ENCODE peak calls at places on chromosomes 3 and 15, in four cellular contexts. One of them, this sample, is unnamed.

GRCh38 chr15:77839970-77840609 is 207.4 kb upstream of the LINGO1 start:
- DNase-seq in endothelial cell: no peak
- DNase-seq in IMR-90: no peak
- DNase-seq in psoas muscle: no peak
- DNase-seq in this sample: no peak

GRCh38 chr15:45165536-45165935 is 22.2 kb downstream of the SHF start:
- DNase-seq in endothelial cell: no peak
- DNase-seq in IMR-90: no peak
- DNase-seq in psoas muscle: no peak
- DNase-seq in this sample: no peak

GRCh38 chr3:157920804-157921203 is 185.4 kb downstream of the SHOX2 start:
- DNase-seq in endothelial cell: no peak
- DNase-seq in IMR-90: no peak
- DNase-seq in psoas muscle: no peak
- DNase-seq in this sample: no peak

GRCh38 chr3:50154840-50155490 is at the start of gene SEMA3F:
- DNase-seq in endothelial cell: peak; percentile 68
- DNase-seq in IMR-90: peak; percentile 56
- DNase-seq in psoas muscle: peak; percentile 72
- DNase-seq in this sample: peak; percentile 45

GRCh38 chr3:112086857-112087524 is 802 bp downstream of the C3orf52 start:
- DNase-seq in endothelial cell: no peak
- DNase-seq in IMR-90: peak; percentile 57
- DNase-seq in psoas muscle: no peak
- DNase-seq in this sample: peak; percentile 73

GRCh38 chr3:150248116-150248864 is 159.8 kb upstream of the TSC22D2 start:
- DNase-seq in endothelial cell: no peak
- DNase-seq in IMR-90: peak; percentile 94
- DNase-seq in psoas muscle: no peak
- DNase-seq in this sample: peak; percentile 68

GRCh38 chr3:55969634-55970033 is 482.5 kb upstream of the WNT5A start:
- DNase-seq in endothelial cell: no peak
- DNase-seq in IMR-90: no peak
- DNase-seq in psoas muscle: no peak
- DNase-seq in this sample: no peak

GRCh38 chr15:51380999-51381806 is 39.7 kb downstream of the GLDN start:
- DNase-seq in endothelial cell: peak; percentile 62
- DNase-seq in IMR-90: peak; percentile 64
- DNase-seq in psoas muscle: no peak
- DNase-seq in this sample: peak; percentile 75

GRCh38 chr15:100131321-100132224 is 210.2 kb downstream of the ADAMTS17 start:
- DNase-seq in endothelial cell: no peak
- DNase-seq in IMR-90: peak; percentile 39
- DNase-seq in psoas muscle: no peak
- DNase-seq in this sample: no peak

GRCh38 chr3:129121016-129121791 is 400 bp downstream of the RAB43 start:
- DNase-seq in endothelial cell: no peak
- DNase-seq in IMR-90: peak; percentile 26
- DNase-seq in psoas muscle: peak; percentile 28
- DNase-seq in this sample: peak; percentile 8

GRCh38 chr3:142276780-142277179 is 51.4 kb upstream of the GK5 start:
- DNase-seq in endothelial cell: no peak
- DNase-seq in IMR-90: peak; percentile 67
- DNase-seq in psoas muscle: no peak
- DNase-seq in this sample: peak; percentile 37

GRCh38 chr15:57079446-57079845 is 161.0 kb downstream of the TCF12 start:
- DNase-seq in endothelial cell: no peak
- DNase-seq in IMR-90: no peak
- DNase-seq in psoas muscle: no peak
- DNase-seq in this sample: no peak
- TF ChIP-seq CTCF in endothelial cell: no peak
- TF ChIP-seq CTCF in IMR-90: no peak
- TF ChIP-seq CTCF in psoas muscle: no peak
- TF ChIP-seq CTCF in this sample: no peak

GRCh38 chr15:58556541-58556940 is 124.8 kb downstream of the LIPC start:
- DNase-seq in endothelial cell: no peak
- DNase-seq in IMR-90: no peak
- DNase-seq in psoas muscle: no peak
- DNase-seq in this sample: no peak

GRCh38 chr15:58556028-58556361 is 124.2 kb downstream of the LIPC start:
- DNase-seq in endothelial cell: no peak
- DNase-seq in IMR-90: no peak
- DNase-seq in psoas muscle: no peak
- DNase-seq in this sample: no peak

GRCh38 chr15:58554758-58555157 is 123.0 kb downstream of the LIPC start:
- DNase-seq in endothelial cell: no peak
- DNase-seq in IMR-90: no peak
- DNase-seq in psoas muscle: no peak
- DNase-seq in this sample: no peak

GRCh38 chr15:58553365-58553918 is 121.7 kb downstream of the LIPC start:
- DNase-seq in endothelial cell: no peak
- DNase-seq in IMR-90: no peak
- DNase-seq in psoas muscle: no peak
- DNase-seq in this sample: no peak

DNA sequence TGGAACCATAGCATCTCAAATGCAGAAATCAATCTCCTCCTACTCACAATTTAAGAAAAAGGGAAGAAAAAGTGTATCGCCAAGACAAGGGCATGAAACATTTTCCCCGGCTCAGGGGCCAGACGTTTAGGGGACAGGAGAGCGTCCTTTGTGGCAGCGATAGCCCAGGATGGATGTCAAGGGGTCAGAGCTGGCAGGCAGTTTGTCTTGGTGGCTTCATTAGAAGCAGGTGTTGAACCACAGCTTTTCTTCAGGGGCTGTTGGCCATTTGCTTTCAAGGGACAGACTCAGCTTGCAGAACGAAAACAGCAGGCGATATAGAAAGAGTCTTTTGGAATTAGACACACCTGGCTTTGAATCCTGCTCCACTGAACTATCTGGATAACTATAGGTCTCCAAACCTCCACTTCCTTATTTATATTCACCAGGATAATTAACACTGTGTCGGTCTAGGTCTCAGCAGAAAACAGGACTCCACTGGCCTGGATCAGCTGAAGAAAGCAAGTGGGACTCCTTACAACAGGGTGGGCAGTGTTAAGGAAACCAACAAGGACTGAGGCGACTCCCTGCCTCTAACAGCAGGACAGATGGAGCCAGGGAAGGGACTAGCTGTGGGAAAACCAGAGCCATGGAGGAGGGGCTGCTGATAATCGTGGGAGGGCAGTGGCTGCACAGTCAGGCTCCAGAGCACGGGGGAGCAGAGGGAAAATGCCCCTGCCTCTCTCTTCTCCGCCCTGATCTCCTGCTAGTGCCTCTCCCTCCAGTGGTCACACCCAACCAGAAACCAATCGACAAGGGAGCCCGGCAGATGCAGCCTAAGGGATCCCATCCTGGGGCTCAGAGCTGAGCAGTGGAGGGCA is 123.6 kb downstream of the LIPC start:
- DNase-seq in endothelial cell: no peak
- DNase-seq in IMR-90: no peak
- DNase-seq in psoas muscle: no peak
- DNase-seq in this sample: no peak
- TF ChIP-seq CTCF in endothelial cell: no peak
- TF ChIP-seq CTCF in IMR-90: no peak
- TF ChIP-seq CTCF in psoas muscle: no peak
- TF ChIP-seq CTCF in this sample: no peak

GRCh38 chr3:132987396-132987795 is 50.8 kb upstream of the TMEM108 start:
- DNase-seq in endothelial cell: no peak
- DNase-seq in IMR-90: no peak
- DNase-seq in psoas muscle: no peak
- DNase-seq in this sample: no peak
- TF ChIP-seq CTCF in endothelial cell: no peak
- TF ChIP-seq CTCF in IMR-90: no peak
- TF ChIP-seq CTCF in psoas muscle: no peak
- TF ChIP-seq CTCF in this sample: no peak

GRCh38 chr15:67716171-67716570 is 109.1 kb upstream of the SKOR1 start:
- DNase-seq in endothelial cell: no peak
- DNase-seq in IMR-90: no peak
- DNase-seq in psoas muscle: no peak
- DNase-seq in this sample: no peak
- TF ChIP-seq CTCF in endothelial cell: no peak
- TF ChIP-seq CTCF in IMR-90: no peak
- TF ChIP-seq CTCF in psoas muscle: no peak
- TF ChIP-seq CTCF in this sample: no peak

GRCh38 chr15:74854453-74854852 is 11.5 kb upstream of the ULK3 start:
- DNase-seq in endothelial cell: no peak
- DNase-seq in IMR-90: no peak
- DNase-seq in psoas muscle: no peak
- DNase-seq in this sample: no peak

GRCh38 chr15:74845581-74845980 is 2.6 kb upstream of the ULK3 start:
- DNase-seq in endothelial cell: no peak
- DNase-seq in IMR-90: no peak
- DNase-seq in psoas muscle: no peak
- DNase-seq in this sample: no peak

GRCh38 chr15:74847462-74847861 is 4.5 kb upstream of the ULK3 start:
- DNase-seq in endothelial cell: no peak
- DNase-seq in IMR-90: no peak
- DNase-seq in psoas muscle: no peak
- DNase-seq in this sample: no peak

GRCh38 chr15:74851960-74852359 is 9.0 kb upstream of the ULK3 start:
- DNase-seq in endothelial cell: no peak
- DNase-seq in IMR-90: no peak
- DNase-seq in psoas muscle: no peak
- DNase-seq in this sample: no peak

DNA sequence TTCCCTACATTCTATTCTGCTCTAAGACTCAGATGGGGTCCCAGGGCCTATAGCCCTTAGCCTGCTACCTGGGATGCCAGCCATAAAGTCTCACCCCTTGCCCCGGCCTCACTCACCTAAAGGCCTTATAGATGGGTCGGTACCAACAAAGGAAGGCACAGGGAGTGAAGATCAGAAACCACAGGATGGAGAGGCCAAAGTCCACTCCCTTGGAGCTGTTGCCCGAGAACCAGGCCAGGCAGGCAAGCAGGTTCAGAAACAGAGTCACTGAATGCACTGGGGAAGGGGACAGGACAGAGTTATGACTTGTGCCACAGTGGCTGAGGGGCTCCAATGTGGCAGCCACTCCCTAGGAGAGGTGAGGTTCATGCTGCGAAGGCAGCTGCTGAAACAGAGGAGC is 7.4 kb upstream of the ULK3 start:
- DNase-seq in endothelial cell: no peak
- DNase-seq in IMR-90: no peak
- DNase-seq in psoas muscle: no peak
- DNase-seq in this sample: no peak
- TF ChIP-seq CTCF in endothelial cell: no peak
- TF ChIP-seq CTCF in IMR-90: no peak
- TF ChIP-seq CTCF in psoas muscle: no peak
- TF ChIP-seq CTCF in this sample: no peak

DNA sequence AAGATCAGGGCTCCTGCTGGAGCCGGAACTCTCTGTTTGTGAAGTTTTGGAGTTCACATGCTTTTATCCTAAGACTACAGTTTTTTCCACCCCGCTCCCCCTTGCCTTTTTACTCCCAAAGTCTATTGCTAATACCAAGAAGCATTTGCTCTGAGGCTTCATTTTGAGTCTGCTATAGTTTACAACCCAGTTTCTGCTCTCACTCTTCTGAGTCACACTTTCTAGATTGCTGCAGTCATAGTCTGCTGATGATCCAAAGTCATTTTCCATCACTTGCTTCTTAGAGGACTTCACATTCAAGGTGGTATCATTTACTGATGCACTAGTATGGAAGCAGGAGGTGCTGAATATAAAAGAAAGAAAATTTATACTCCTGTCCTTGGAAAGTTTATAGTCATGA is 937.4 kb downstream of the IGSF11 start:
- DNase-seq in endothelial cell: no peak
- DNase-seq in IMR-90: peak; percentile 22
- DNase-seq in psoas muscle: no peak
- DNase-seq in this sample: no peak
- TF ChIP-seq CTCF in endothelial cell: no peak
- TF ChIP-seq CTCF in IMR-90: no peak
- TF ChIP-seq CTCF in psoas muscle: no peak
- TF ChIP-seq CTCF in this sample: no peak

GRCh38 chr15:73538123-73538522 is 95.1 kb downstream of the NPTN start:
- DNase-seq in endothelial cell: no peak
- DNase-seq in IMR-90: no peak
- DNase-seq in psoas muscle: no peak
- DNase-seq in this sample: no peak

GRCh38 chr15:73541479-73541878 is 91.7 kb downstream of the NPTN start:
- DNase-seq in endothelial cell: no peak
- DNase-seq in IMR-90: no peak
- DNase-seq in psoas muscle: no peak
- DNase-seq in this sample: no peak

GRCh38 chr15:73540161-73540560 is 93.0 kb downstream of the NPTN start:
- DNase-seq in endothelial cell: no peak
- DNase-seq in IMR-90: no peak
- DNase-seq in psoas muscle: no peak
- DNase-seq in this sample: no peak

GRCh38 chr15:73538563-73539211 is 94.5 kb downstream of the NPTN start:
- DNase-seq in endothelial cell: no peak
- DNase-seq in IMR-90: no peak
- DNase-seq in psoas muscle: no peak
- DNase-seq in this sample: no peak

DNA sequence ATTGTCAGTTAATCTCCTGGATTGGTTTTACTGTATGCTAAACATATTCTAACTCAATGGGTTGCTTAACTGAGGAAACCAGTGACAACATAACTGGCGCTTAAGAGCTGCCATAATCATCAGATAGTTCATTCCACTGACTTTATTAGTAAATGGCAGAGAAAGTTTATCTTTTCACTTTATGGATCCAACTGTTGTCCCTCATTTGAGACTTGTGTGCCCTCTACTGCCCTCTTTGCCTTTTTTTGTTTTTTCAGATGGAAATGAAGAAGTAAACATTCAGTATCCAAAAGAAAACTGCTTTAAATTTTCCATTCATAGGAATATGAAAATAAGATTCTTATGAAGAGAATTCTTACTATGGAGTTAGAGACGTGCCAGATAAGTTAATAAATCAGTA is 93.5 kb downstream of the NPTN start:
- DNase-seq in endothelial cell: no peak
- DNase-seq in IMR-90: no peak
- DNase-seq in psoas muscle: no peak
- DNase-seq in this sample: no peak
- TF ChIP-seq CTCF in endothelial cell: no peak
- TF ChIP-seq CTCF in IMR-90: no peak
- TF ChIP-seq CTCF in psoas muscle: no peak
- TF ChIP-seq CTCF in this sample: no peak

GRCh38 chr3:167740961-167741587 is 5.6 kb downstream of the SERPINI1 start:
- DNase-seq in endothelial cell: peak; percentile 47
- DNase-seq in IMR-90: peak; percentile 42
- DNase-seq in psoas muscle: no peak
- DNase-seq in this sample: peak; percentile 20
- TF ChIP-seq CTCF in endothelial cell: no peak
- TF ChIP-seq CTCF in IMR-90: peak; percentile 45
- TF ChIP-seq CTCF in psoas muscle: no peak
- TF ChIP-seq CTCF in this sample: peak; percentile 59

DNA sequence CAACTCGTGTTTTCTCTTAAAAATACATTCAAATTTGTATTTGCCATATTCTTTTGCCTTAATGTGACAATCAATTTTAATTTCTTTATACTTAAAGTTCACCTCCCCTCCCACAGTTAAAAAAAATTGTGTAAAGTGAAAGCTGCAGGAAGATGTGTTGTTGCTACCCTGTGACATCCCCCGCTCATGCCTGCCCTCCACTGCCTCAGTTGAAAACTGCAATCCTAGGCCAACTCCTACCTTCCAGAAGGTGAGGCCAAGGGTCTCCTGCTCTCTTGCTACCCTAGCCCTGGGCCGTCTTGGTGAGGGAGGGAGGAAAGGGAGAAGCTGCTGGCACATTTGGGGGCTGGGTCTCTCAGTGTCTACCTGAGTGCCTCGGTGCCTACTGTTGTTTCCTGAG is 57.0 kb upstream of the CMTM7 start:
- DNase-seq in endothelial cell: peak; percentile 25
- DNase-seq in IMR-90: no peak
- DNase-seq in psoas muscle: no peak
- DNase-seq in this sample: no peak
- TF ChIP-seq CTCF in endothelial cell: peak; percentile 12
- TF ChIP-seq CTCF in IMR-90: no peak
- TF ChIP-seq CTCF in psoas muscle: no peak
- TF ChIP-seq CTCF in this sample: peak; percentile 44

This sample was measured in HFFc6.